ENCODE peak calls at places on chromosomes 16 and 17, in five cellular contexts. T, X, V, Q and K are unnamed samples.
A peak's percentile ranks its signal among the peaks of the same experiment; 100 is the strongest.

GRCh38 chr17:49935526-49936210 is 33.3 kb upstream of the DLX4 start:
- DNase-seq in T (no peak), V (no peak), Q (no peak), X (no peak), K (no peak)

GRCh38 chr16:29852654-29853053 is 10.4 kb downstream of the CDIPT start:
- DNase-seq in V (peak; percentile 84), X (no peak), T (no peak), Q (no peak), K (no peak)

GRCh38 chr17:45190503-45191282 is 29.0 kb downstream of the HEXIM2 start:
- DNase-seq in Q (no peak), V (no peak), T (no peak), X (no peak), K (no peak)

GRCh38 chr16:75578725-75579124 is 12.5 kb downstream of the GABARAPL2 start:
- DNase-seq in X (no peak), Q (no peak), T (no peak), V (no peak), K (no peak)

GRCh38 chr16:68894714-68895113 is 51.4 kb downstream of the TANGO6 start:
- DNase-seq in X (no peak), T (no peak), V (no peak), Q (no peak), K (no peak)

GRCh38 chr16:80129791-80130190 is 411.0 kb upstream of the DYNLRB2 start:
- DNase-seq in T (no peak), Q (no peak), V (no peak), X (no peak), K (no peak)

GRCh38 chr17:8223356-8224063 is 13.1 kb upstream of the AURKB start:
- DNase-seq in V (peak; percentile 42), T (peak; percentile 76), Q (no peak), X (peak; percentile 63), K (peak; percentile 84)

GRCh38 chr17:45905812-45906211 is 11.5 kb downstream of the MAPT start:
- DNase-seq in X (no peak), Q (no peak), T (no peak), V (no peak), K (no peak)

GRCh38 chr17:70130274-70130673 is 39.1 kb upstream of the KCNJ2 start:
- DNase-seq in Q (no peak), T (no peak), V (no peak), X (no peak), K (no peak)